ENCODE peak calls at places on chromosome X, in seven cellular contexts. One of them, this sample, is unnamed.

GRCh38 chrX:74797338-74797887 is 127.8 kb downstream of the NEXMIF start:
- DNase-seq in esophagus squamous epithelium: no peak
- DNase-seq in body of pancreas: no peak
- DNase-seq in progenitor cell of endocrine pancreas: no peak
- DNase-seq in RWPE1: no peak
- DNase-seq in mammary epithelial cell: no peak
- DNase-seq in transverse colon: no peak
- DNase-seq in this sample: no peak

GRCh38 chrX:136251042-136251991 is at the start of gene MAP7D3:
- DNase-seq in esophagus squamous epithelium: no peak
- DNase-seq in body of pancreas: peak
- DNase-seq in progenitor cell of endocrine pancreas: peak
- DNase-seq in RWPE1: peak
- DNase-seq in mammary epithelial cell: peak
- DNase-seq in transverse colon: peak
- DNase-seq in this sample: peak

GRCh38 chrX:55489315-55490009 is at the start of gene USP51:
- DNase-seq in esophagus squamous epithelium: no peak
- DNase-seq in body of pancreas: peak
- DNase-seq in progenitor cell of endocrine pancreas: no peak
- DNase-seq in RWPE1: no peak
- DNase-seq in mammary epithelial cell: no peak
- DNase-seq in transverse colon: peak
- DNase-seq in this sample: peak

GRCh38 chrX:24314019-24314635 is at the start of gene SUPT20HL2:
- DNase-seq in esophagus squamous epithelium: no peak
- DNase-seq in body of pancreas: no peak
- DNase-seq in progenitor cell of endocrine pancreas: no peak
- DNase-seq in RWPE1: no peak
- DNase-seq in mammary epithelial cell: no peak
- DNase-seq in transverse colon: no peak
- DNase-seq in this sample: no peak

GRCh38 chrX:132037479-132037993 is 14.4 kb downstream of the STK26 start:
- DNase-seq in esophagus squamous epithelium: no peak
- DNase-seq in body of pancreas: no peak
- DNase-seq in progenitor cell of endocrine pancreas: no peak
- DNase-seq in RWPE1: no peak
- DNase-seq in mammary epithelial cell: no peak
- DNase-seq in transverse colon: no peak
- DNase-seq in this sample: no peak

GRCh38 chrX:136586386-136586785 is 54.4 kb downstream of the VGLL1 start:
- DNase-seq in esophagus squamous epithelium: no peak
- DNase-seq in body of pancreas: no peak
- DNase-seq in progenitor cell of endocrine pancreas: no peak
- DNase-seq in RWPE1: no peak
- DNase-seq in mammary epithelial cell: peak
- DNase-seq in transverse colon: no peak
- DNase-seq in this sample: peak

GRCh38 chrX:9241427-9241826 is 207.5 kb upstream of the FAM9B start:
- DNase-seq in esophagus squamous epithelium: no peak
- DNase-seq in body of pancreas: no peak
- DNase-seq in progenitor cell of endocrine pancreas: no peak
- DNase-seq in RWPE1: no peak
- DNase-seq in mammary epithelial cell: no peak
- DNase-seq in transverse colon: no peak
- DNase-seq in this sample: no peak

GRCh38 chrX:50471390-50471789 is 765 bp upstream of the DGKK start:
- DNase-seq in esophagus squamous epithelium: no peak
- DNase-seq in body of pancreas: no peak
- DNase-seq in progenitor cell of endocrine pancreas: no peak
- DNase-seq in RWPE1: no peak
- DNase-seq in mammary epithelial cell: no peak
- DNase-seq in transverse colon: no peak
- DNase-seq in this sample: no peak

GRCh38 chrX:15336023-15336413 is 695 bp upstream of the PIGA start:
- DNase-seq in esophagus squamous epithelium: no peak
- DNase-seq in body of pancreas: peak
- DNase-seq in progenitor cell of endocrine pancreas: no peak
- DNase-seq in RWPE1: peak
- DNase-seq in mammary epithelial cell: peak
- DNase-seq in transverse colon: peak
- DNase-seq in this sample: peak

GRCh38 chrX:150018931-150019331 is 80.6 kb upstream of the EOLA2 start:
- DNase-seq in esophagus squamous epithelium: no peak
- DNase-seq in body of pancreas: no peak
- DNase-seq in progenitor cell of endocrine pancreas: no peak
- DNase-seq in RWPE1: no peak
- DNase-seq in mammary epithelial cell: no peak
- DNase-seq in transverse colon: no peak
- DNase-seq in this sample: peak

GRCh38 chrX:154351183-154352011 is 23.0 kb downstream of the FLNA start:
- DNase-seq in esophagus squamous epithelium: no peak
- DNase-seq in body of pancreas: no peak
- DNase-seq in progenitor cell of endocrine pancreas: no peak
- DNase-seq in RWPE1: no peak
- DNase-seq in mammary epithelial cell: no peak
- DNase-seq in transverse colon: peak
- DNase-seq in this sample: no peak

GRCh38 chrX:49192722-49193328 is 6.7 kb upstream of the PRICKLE3 start:
- DNase-seq in esophagus squamous epithelium: no peak
- DNase-seq in body of pancreas: peak
- DNase-seq in progenitor cell of endocrine pancreas: no peak
- DNase-seq in RWPE1: no peak
- DNase-seq in mammary epithelial cell: no peak
- DNase-seq in transverse colon: no peak
- DNase-seq in this sample: peak

GRCh38 chrX:20585782-20586181 is 319.1 kb upstream of the RPS6KA3 start:
- DNase-seq in esophagus squamous epithelium: no peak
- DNase-seq in body of pancreas: no peak
- DNase-seq in progenitor cell of endocrine pancreas: no peak
- DNase-seq in RWPE1: no peak
- DNase-seq in mammary epithelial cell: no peak
- DNase-seq in transverse colon: no peak
- DNase-seq in this sample: peak

GRCh38 chrX:74232859-74233258 is 71.1 kb upstream of the ZCCHC13 start:
- DNase-seq in esophagus squamous epithelium: no peak
- DNase-seq in body of pancreas: no peak
- DNase-seq in progenitor cell of endocrine pancreas: no peak
- DNase-seq in RWPE1: no peak
- DNase-seq in mammary epithelial cell: peak
- DNase-seq in transverse colon: no peak
- DNase-seq in this sample: peak

GRCh38 chrX:131704136-131704695 is 160.3 kb downstream of the OR13H1 start:
- DNase-seq in esophagus squamous epithelium: peak
- DNase-seq in body of pancreas: peak
- DNase-seq in progenitor cell of endocrine pancreas: no peak
- DNase-seq in RWPE1: no peak
- DNase-seq in mammary epithelial cell: peak
- DNase-seq in transverse colon: peak
- DNase-seq in this sample: no peak

GRCh38 chrX:152600853-152601635 is 36.7 kb upstream of the GABRQ start:
- DNase-seq in esophagus squamous epithelium: no peak
- DNase-seq in body of pancreas: no peak
- DNase-seq in progenitor cell of endocrine pancreas: no peak
- DNase-seq in RWPE1: no peak
- DNase-seq in mammary epithelial cell: no peak
- DNase-seq in transverse colon: no peak
- DNase-seq in this sample: no peak

GRCh38 chrX:152601848-152602616 is 35.7 kb upstream of the GABRQ start:
- DNase-seq in esophagus squamous epithelium: no peak
- DNase-seq in body of pancreas: no peak
- DNase-seq in progenitor cell of endocrine pancreas: no peak
- DNase-seq in RWPE1: no peak
- DNase-seq in mammary epithelial cell: peak
- DNase-seq in transverse colon: no peak
- DNase-seq in this sample: no peak
- TF ChIP-seq CTCF in esophagus squamous epithelium: no peak
- TF ChIP-seq CTCF in body of pancreas: no peak
- TF ChIP-seq CTCF in progenitor cell of endocrine pancreas: peak
- TF ChIP-seq CTCF in RWPE1: no peak
- TF ChIP-seq CTCF in mammary epithelial cell: no peak
- TF ChIP-seq CTCF in transverse colon: no peak
- TF ChIP-seq CTCF in this sample: no peak

GRCh38 chrX:142084611-142085010 is 120.5 kb downstream of the MAGEC2 start:
- DNase-seq in esophagus squamous epithelium: no peak
- DNase-seq in body of pancreas: no peak
- DNase-seq in progenitor cell of endocrine pancreas: no peak
- DNase-seq in RWPE1: no peak
- DNase-seq in mammary epithelial cell: no peak
- DNase-seq in transverse colon: no peak
- DNase-seq in this sample: peak

DNA sequence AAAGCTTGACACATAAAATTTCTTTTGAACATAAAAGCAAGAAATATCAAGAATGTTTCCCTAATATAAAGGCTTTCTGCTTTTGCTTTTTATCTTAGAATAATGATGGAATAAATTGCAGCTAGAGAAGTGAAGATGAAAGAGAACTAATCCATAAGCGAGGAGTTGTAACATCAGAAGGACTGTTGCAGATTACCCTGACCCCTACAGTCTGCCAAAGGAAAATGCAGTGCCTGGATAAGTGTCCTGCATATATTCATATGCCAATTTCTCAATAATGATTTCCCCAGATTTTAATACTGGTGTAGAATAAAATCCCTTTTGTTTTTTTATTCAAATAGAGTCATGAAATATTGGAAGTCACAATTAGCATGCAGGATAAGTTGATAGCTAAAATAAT is 115.9 kb downstream of the MAGEC2 start:
- DNase-seq in esophagus squamous epithelium: no peak
- DNase-seq in body of pancreas: no peak
- DNase-seq in progenitor cell of endocrine pancreas: no peak
- DNase-seq in RWPE1: peak
- DNase-seq in mammary epithelial cell: no peak
- DNase-seq in transverse colon: no peak
- DNase-seq in this sample: peak
- TF ChIP-seq CTCF in esophagus squamous epithelium: no peak
- TF ChIP-seq CTCF in body of pancreas: no peak
- TF ChIP-seq CTCF in progenitor cell of endocrine pancreas: peak
- TF ChIP-seq CTCF in RWPE1: peak
- TF ChIP-seq CTCF in mammary epithelial cell: no peak
- TF ChIP-seq CTCF in transverse colon: no peak
- TF ChIP-seq CTCF in this sample: peak

GRCh38 chrX:2608638-2609430 is 82.3 kb upstream of the CD99 start:
- DNase-seq in esophagus squamous epithelium: no peak
- DNase-seq in body of pancreas: peak
- DNase-seq in progenitor cell of endocrine pancreas: peak
- DNase-seq in RWPE1: peak
- DNase-seq in mammary epithelial cell: peak
- DNase-seq in transverse colon: peak
- DNase-seq in this sample: peak
- TF ChIP-seq CTCF in esophagus squamous epithelium: no peak
- TF ChIP-seq CTCF in body of pancreas: no peak
- TF ChIP-seq CTCF in progenitor cell of endocrine pancreas: no peak
- TF ChIP-seq CTCF in RWPE1: peak
- TF ChIP-seq CTCF in mammary epithelial cell: no peak
- TF ChIP-seq CTCF in transverse colon: no peak
- TF ChIP-seq CTCF in this sample: no peak

GRCh38 chrX:133171962-133172708 is 46.0 kb downstream of the TFDP3 start:
- DNase-seq in esophagus squamous epithelium: no peak
- DNase-seq in body of pancreas: peak
- DNase-seq in progenitor cell of endocrine pancreas: no peak
- DNase-seq in RWPE1: peak
- DNase-seq in mammary epithelial cell: peak
- DNase-seq in transverse colon: no peak
- DNase-seq in this sample: peak
- TF ChIP-seq CTCF in esophagus squamous epithelium: peak
- TF ChIP-seq CTCF in body of pancreas: peak
- TF ChIP-seq CTCF in progenitor cell of endocrine pancreas: peak
- TF ChIP-seq CTCF in RWPE1: peak
- TF ChIP-seq CTCF in mammary epithelial cell: peak
- TF ChIP-seq CTCF in transverse colon: peak
- TF ChIP-seq CTCF in this sample: peak

GRCh38 chrX:104318330-104319009 is 63.7 kb upstream of the ESX1 start:
- DNase-seq in esophagus squamous epithelium: no peak
- DNase-seq in body of pancreas: peak
- DNase-seq in progenitor cell of endocrine pancreas: no peak
- DNase-seq in RWPE1: peak
- DNase-seq in mammary epithelial cell: peak
- DNase-seq in transverse colon: peak
- DNase-seq in this sample: peak

GRCh38 chrX:104319346-104319745 is 64.6 kb upstream of the ESX1 start:
- DNase-seq in esophagus squamous epithelium: no peak
- DNase-seq in body of pancreas: no peak
- DNase-seq in progenitor cell of endocrine pancreas: no peak
- DNase-seq in RWPE1: no peak
- DNase-seq in mammary epithelial cell: no peak
- DNase-seq in transverse colon: no peak
- DNase-seq in this sample: no peak

GRCh38 chrX:104315555-104315954 is 60.8 kb upstream of the ESX1 start:
- DNase-seq in esophagus squamous epithelium: no peak
- DNase-seq in body of pancreas: no peak
- DNase-seq in progenitor cell of endocrine pancreas: no peak
- DNase-seq in RWPE1: peak
- DNase-seq in mammary epithelial cell: peak
- DNase-seq in transverse colon: no peak
- DNase-seq in this sample: peak

DNA sequence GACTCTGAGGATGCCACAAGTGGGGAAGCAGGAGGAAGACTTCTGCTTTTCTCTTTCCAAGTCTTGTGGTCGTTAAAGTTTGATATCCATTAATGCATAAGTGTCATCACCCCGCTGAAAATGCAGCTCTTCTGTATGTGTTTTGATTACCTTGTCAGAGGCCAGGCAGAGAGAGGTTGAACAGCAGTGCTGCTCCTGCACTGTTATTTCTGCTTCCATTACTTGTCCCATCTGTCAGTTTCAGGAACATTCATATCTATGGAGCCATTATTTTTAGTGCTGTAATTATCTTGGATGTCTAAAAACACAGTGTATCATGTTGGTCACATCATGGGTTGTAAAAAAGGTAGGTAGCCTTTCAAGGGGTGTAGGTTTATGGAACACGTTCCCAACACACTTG is 62.0 kb upstream of the ESX1 start:
- DNase-seq in esophagus squamous epithelium: no peak
- DNase-seq in body of pancreas: no peak
- DNase-seq in progenitor cell of endocrine pancreas: no peak
- DNase-seq in RWPE1: no peak
- DNase-seq in mammary epithelial cell: no peak
- DNase-seq in transverse colon: no peak
- DNase-seq in this sample: no peak
- TF ChIP-seq CTCF in esophagus squamous epithelium: no peak
- TF ChIP-seq CTCF in body of pancreas: no peak
- TF ChIP-seq CTCF in progenitor cell of endocrine pancreas: no peak
- TF ChIP-seq CTCF in RWPE1: no peak
- TF ChIP-seq CTCF in mammary epithelial cell: no peak
- TF ChIP-seq CTCF in transverse colon: no peak
- TF ChIP-seq CTCF in this sample: no peak

This sample was measured in choroid plexus epithelial cell.